ENCODE peak calls at places on chromosomes 11 and 22, in eight cellular contexts. One of them, this sample, is unnamed.

GRCh38 chr11:85170184-85170583 is 457.0 kb downstream of the DLG2 start:
- DNase-seq in GM23338: peak; percentile 17
- DNase-seq in NCI-H2107: no peak
- DNase-seq in endothelial cell: no peak
- DNase-seq in anterior cingulate cortex: no peak
- DNase-seq in A549: peak; percentile 10
- DNase-seq in activated CD8-positive, alpha-beta memory T cell treated with anti-CD3 and anti-CD28 coated beads, Interleukin-2, amount 50 U/mL, for 48 hours: no peak
- DNase-seq in HCEC 1CT: peak; percentile 72
- DNase-seq in this sample: no peak

GRCh38 chr11:15617126-15617525 is 502.4 kb downstream of the INSC start:
- DNase-seq in GM23338: no peak
- DNase-seq in endothelial cell: no peak
- DNase-seq in anterior cingulate cortex: no peak
- DNase-seq in NCI-H2107: no peak
- DNase-seq in activated CD8-positive, alpha-beta memory T cell treated with anti-CD3 and anti-CD28 coated beads, Interleukin-2, amount 50 U/mL, for 48 hours: no peak
- DNase-seq in A549: no peak
- DNase-seq in HCEC 1CT: no peak
- DNase-seq in this sample: no peak

GRCh38 chr11:74321487-74322188 is 10.2 kb upstream of the P4HA3 start:
- DNase-seq in activated CD8-positive, alpha-beta memory T cell treated with anti-CD3 and anti-CD28 coated beads, Interleukin-2, amount 50 U/mL, for 48 hours: no peak
- DNase-seq in A549: no peak
- DNase-seq in GM23338: peak; percentile 70
- DNase-seq in endothelial cell: peak; percentile 38
- DNase-seq in HCEC 1CT: peak; percentile 20
- DNase-seq in NCI-H2107: no peak
- DNase-seq in anterior cingulate cortex: no peak
- DNase-seq in this sample: peak; percentile 34

GRCh38 chr11:13031349-13031748 is 22.2 kb downstream of the RASSF10 start:
- DNase-seq in activated CD8-positive, alpha-beta memory T cell treated with anti-CD3 and anti-CD28 coated beads, Interleukin-2, amount 50 U/mL, for 48 hours: no peak
- DNase-seq in HCEC 1CT: no peak
- DNase-seq in NCI-H2107: no peak
- DNase-seq in GM23338: no peak
- DNase-seq in anterior cingulate cortex: no peak
- DNase-seq in A549: no peak
- DNase-seq in endothelial cell: no peak
- DNase-seq in this sample: no peak

GRCh38 chr11:74025467-74026166 is 16.7 kb upstream of the UCP3 start:
- DNase-seq in HCEC 1CT: peak; percentile 76
- DNase-seq in NCI-H2107: no peak
- DNase-seq in A549: no peak
- DNase-seq in GM23338: no peak
- DNase-seq in activated CD8-positive, alpha-beta memory T cell treated with anti-CD3 and anti-CD28 coated beads, Interleukin-2, amount 50 U/mL, for 48 hours: peak; percentile 54
- DNase-seq in anterior cingulate cortex: no peak
- DNase-seq in endothelial cell: no peak
- DNase-seq in this sample: no peak

GRCh38 chr11:67288452-67289225 is 464 bp upstream of the ANKRD13D start:
- DNase-seq in endothelial cell: peak; percentile 94
- DNase-seq in GM23338: peak; percentile 91
- DNase-seq in NCI-H2107: peak; percentile 64
- DNase-seq in HCEC 1CT: peak; percentile 89
- DNase-seq in A549: peak; percentile 83
- DNase-seq in anterior cingulate cortex: peak; percentile 85
- DNase-seq in activated CD8-positive, alpha-beta memory T cell treated with anti-CD3 and anti-CD28 coated beads, Interleukin-2, amount 50 U/mL, for 48 hours: peak; percentile 93
- DNase-seq in this sample: peak; percentile 89

GRCh38 chr22:29231971-29232959 is 26.6 kb downstream of the EMID1 start:
- DNase-seq in activated CD8-positive, alpha-beta memory T cell treated with anti-CD3 and anti-CD28 coated beads, Interleukin-2, amount 50 U/mL, for 48 hours: no peak
- DNase-seq in anterior cingulate cortex: peak; percentile 32
- DNase-seq in GM23338: no peak
- DNase-seq in endothelial cell: no peak
- DNase-seq in NCI-H2107: no peak
- DNase-seq in A549: no peak
- DNase-seq in HCEC 1CT: no peak
- DNase-seq in this sample: no peak

GRCh38 chr11:76803023-76803422 is 19.9 kb downstream of the TSKU start:
- DNase-seq in NCI-H2107: no peak
- DNase-seq in A549: no peak
- DNase-seq in GM23338: no peak
- DNase-seq in activated CD8-positive, alpha-beta memory T cell treated with anti-CD3 and anti-CD28 coated beads, Interleukin-2, amount 50 U/mL, for 48 hours: peak; percentile 34
- DNase-seq in endothelial cell: no peak
- DNase-seq in HCEC 1CT: peak; percentile 63
- DNase-seq in anterior cingulate cortex: no peak
- DNase-seq in this sample: no peak

GRCh38 chr11:117058761-117059233 is 39.4 kb downstream of the SIK3 start:
- DNase-seq in endothelial cell: no peak
- DNase-seq in anterior cingulate cortex: peak; percentile 45
- DNase-seq in GM23338: peak; percentile 47
- DNase-seq in HCEC 1CT: peak; percentile 59
- DNase-seq in A549: no peak
- DNase-seq in activated CD8-positive, alpha-beta memory T cell treated with anti-CD3 and anti-CD28 coated beads, Interleukin-2, amount 50 U/mL, for 48 hours: no peak
- DNase-seq in NCI-H2107: no peak
- DNase-seq in this sample: no peak

This sample was measured in NCI-H1092.